ENCODE peak calls at places on chromosome 17, in ten cellular contexts. I is suprapubic skin, B is ovary, O is bronchial epithelial cell, V is breast epithelium, N is heart left ventricle, Q is B cell, L is GM13976, A is cardiac fibroblast, S is IMR-90. J is an unnamed sample.

GRCh38 chr17:57357830-57358426 is 101.6 kb downstream of the MSI2 start:
- DNase-seq in I (no peak), B (no peak), O (peak), V (no peak), N (no peak), Q (no peak), L (no peak), A (no peak), S (no peak), J (no peak)

GRCh38 chr17:45312477-45313418 is 4.1 kb downstream of the MAP3K14 start:
- DNase-seq in I (no peak), B (no peak), O (peak), V (no peak), N (no peak), Q (peak), L (no peak), A (peak), S (no peak), J (no peak)

GRCh38 chr17:16425698-16426659 is 10.6 kb downstream of the TRPV2 start:
- DNase-seq in I (no peak), B (no peak), O (no peak), V (no peak), N (no peak), Q (no peak), L (no peak), A (no peak), S (no peak), J (no peak)

GRCh38 chr17:39737761-39738567 is at the start of gene GRB7:
- DNase-seq in I (no peak), B (no peak), O (peak), V (peak), N (no peak), Q (no peak), L (peak), A (no peak), S (no peak), J (no peak)

GRCh38 chr17:81000631-81001357 is 9.2 kb downstream of the CHMP6 start:
- DNase-seq in I (no peak), B (peak), O (no peak), V (no peak), N (no peak), Q (no peak), L (peak), A (no peak), S (no peak), J (no peak)

GRCh38 chr17:68456529-68457167 is 648 bp downstream of the WIPI1 start:
- DNase-seq in I (peak), B (peak), O (peak), V (peak), N (peak), Q (no peak), L (peak), A (peak), S (peak), J (no peak)

GRCh38 chr17:19461681-19462080 is 50.6 kb downstream of the RNF112 start:
- DNase-seq in I (peak), B (no peak), O (no peak), V (no peak), N (no peak), Q (no peak), L (no peak), A (no peak), S (no peak), J (no peak)

GRCh38 chr17:29847527-29847931 is 82.5 kb downstream of the SSH2 start:
- DNase-seq in I (no peak), B (no peak), O (no peak), V (no peak), N (no peak), Q (no peak), L (no peak), A (peak), S (no peak), J (no peak)

GRCh38 chr17:30323895-30324319 is 9.9 kb downstream of the TMIGD1 start:
- DNase-seq in I (no peak), B (no peak), O (peak), V (no peak), N (no peak), Q (no peak), L (peak), A (peak), S (no peak), J (no peak)

GRCh38 chr17:66724581-66725341 is 110.2 kb upstream of the CACNG5 start:
- DNase-seq in I (peak), B (no peak), O (no peak), V (no peak), N (peak), Q (no peak), L (no peak), A (peak), S (peak), J (no peak)

GRCh38 chr17:59355695-59356323 is 24.4 kb downstream of the YPEL2 start:
- DNase-seq in I (no peak), B (no peak), O (no peak), V (no peak), N (no peak), Q (no peak), L (no peak), A (no peak), S (no peak), J (no peak)

GRCh38 chr17:28467456-28468025 is 5.9 kb upstream of the SLC13A2 start:
- DNase-seq in I (peak), B (no peak), O (peak), V (no peak), N (no peak), Q (no peak), L (no peak), A (peak), S (peak), J (no peak)

GRCh38 chr17:29682987-29683386 is 60.3 kb upstream of the CORO6 start:
- DNase-seq in I (no peak), B (no peak), O (no peak), V (no peak), N (peak), Q (no peak), L (no peak), A (no peak), S (no peak), J (no peak)

GRCh38 chr17:44828919-44829557 is 1.0 kb downstream of the GJC1 start:
- DNase-seq in I (no peak), B (peak), O (peak), V (no peak), N (no peak), Q (no peak), L (no peak), A (peak), S (no peak), J (no peak)

GRCh38 chr17:73768691-73769090 is 124.4 kb upstream of the SDK2 start:
- DNase-seq in I (no peak), B (no peak), O (no peak), V (no peak), N (no peak), Q (no peak), L (no peak), A (no peak), S (no peak), J (no peak)

GRCh38 chr17:67202503-67202902 is 42.5 kb downstream of the HELZ start:
- DNase-seq in I (no peak), B (no peak), O (no peak), V (no peak), N (no peak), Q (no peak), L (no peak), A (no peak), S (no peak), J (no peak)

GRCh38 chr17:10210151-10210574 is 11.8 kb upstream of the GAS7 start:
- DNase-seq in I (no peak), B (no peak), O (peak), V (no peak), N (no peak), Q (no peak), L (no peak), A (no peak), S (peak), J (no peak)

GRCh38 chr17:81277421-81277820 is 17.7 kb downstream of the SLC38A10 start:
- DNase-seq in I (no peak), B (peak), O (no peak), V (no peak), N (peak), Q (no peak), L (no peak), A (no peak), S (peak), J (no peak)

GRCh38 chr17:51706098-51706497 is 445.8 kb downstream of the UTP18 start:
- DNase-seq in I (no peak), B (no peak), O (no peak), V (no peak), N (no peak), Q (no peak), L (no peak), A (no peak), S (no peak), J (no peak)

GRCh38 chr17:38338053-38338452 is 5.7 kb downstream of the GPR179 start:
- DNase-seq in I (no peak), B (no peak), O (no peak), V (no peak), N (no peak), Q (no peak), L (no peak), A (no peak), S (no peak), J (no peak)

GRCh38 chr17:28536532-28537218 is 15.7 kb downstream of the UNC119 start:
- DNase-seq in I (no peak), B (no peak), O (no peak), V (no peak), N (no peak), Q (no peak), L (no peak), A (no peak), S (no peak), J (no peak)

GRCh38 chr17:49862781-49863331 is 15.0 kb upstream of the TAC4 start:
- DNase-seq in I (no peak), B (no peak), O (no peak), V (no peak), N (no peak), Q (no peak), L (no peak), A (no peak), S (no peak), J (no peak)

GRCh38 chr17:45229681-45230409 is 8.2 kb downstream of the FMNL1 start:
- DNase-seq in I (no peak), B (no peak), O (no peak), V (no peak), N (no peak), Q (peak), L (peak), A (no peak), S (no peak), J (peak)

GRCh38 chr17:57892820-57893595 is 43.2 kb upstream of the MRPS23 start:
- DNase-seq in I (peak), B (peak), O (peak), V (peak), N (peak), Q (no peak), L (no peak), A (peak), S (peak), J (peak)

GRCh38 chr17:81419333-81419885 is 24.2 kb downstream of the BAHCC1 start:
- DNase-seq in I (no peak), B (peak), O (peak), V (peak), N (peak), Q (no peak), L (no peak), A (peak), S (peak), J (no peak)

GRCh38 chr17:7176107-7176851 is 2.9 kb downstream of the ASGR1 start:
- DNase-seq in I (no peak), B (no peak), O (no peak), V (no peak), N (no peak), Q (no peak), L (peak), A (no peak), S (no peak), J (no peak)

GRCh38 chr17:70987867-70988340 is 818.6 kb downstream of the KCNJ2 start:
- DNase-seq in I (no peak), B (no peak), O (no peak), V (no peak), N (no peak), Q (no peak), L (no peak), A (no peak), S (no peak), J (no peak)

GRCh38 chr17:42608692-42609181 is 437 bp downstream of the RETREG3 start:
- DNase-seq in I (no peak), B (no peak), O (no peak), V (no peak), N (peak), Q (no peak), L (no peak), A (no peak), S (no peak), J (peak)

GRCh38 chr17:55420067-55420775 is 1.4 kb downstream of the MMD start:
- DNase-seq in I (no peak), B (no peak), O (no peak), V (no peak), N (no peak), Q (peak), L (peak), A (no peak), S (no peak), J (no peak)

GRCh38 chr17:40323731-40324650 is 15.0 kb downstream of the RARA start:
- DNase-seq in I (peak), B (peak), O (no peak), V (no peak), N (peak), Q (peak), L (no peak), A (peak), S (peak), J (peak)

GRCh38 chr17:57986841-57987581 is 1.0 kb downstream of the VEZF1 start:
- DNase-seq in I (no peak), B (peak), O (peak), V (no peak), N (peak), Q (no peak), L (no peak), A (peak), S (peak), J (peak)

GRCh38 chr17:81253358-81254131 is 14.4 kb downstream of the NDUFAF8 start:
- DNase-seq in I (no peak), B (no peak), O (peak), V (no peak), N (no peak), Q (peak), L (peak), A (peak), S (peak), J (peak)

GRCh38 chr17:63932008-63932561 is at the start of gene CD79B:
- DNase-seq in I (no peak), B (no peak), O (no peak), V (no peak), N (no peak), Q (peak), L (peak), A (no peak), S (no peak), J (peak)

GRCh38 chr17:72734611-72735010 is 357.9 kb downstream of the SLC39A11 start:
- DNase-seq in I (no peak), B (no peak), O (no peak), V (no peak), N (no peak), Q (no peak), L (no peak), A (no peak), S (no peak), J (no peak)

GRCh38 chr17:75584358-75585175 is 3.0 kb upstream of the MYO15B start:
- DNase-seq in I (no peak), B (no peak), O (no peak), V (no peak), N (no peak), Q (no peak), L (no peak), A (no peak), S (no peak), J (no peak)

GRCh38 chr17:7015587-7016020 is 3.2 kb downstream of the RNASEK start:
- DNase-seq in I (no peak), B (peak), O (no peak), V (no peak), N (no peak), Q (peak), L (no peak), A (no peak), S (no peak), J (no peak)

GRCh38 chr17:27157297-27157696 is 136.6 kb upstream of the WSB1 start:
- DNase-seq in I (peak), B (no peak), O (no peak), V (no peak), N (no peak), Q (no peak), L (no peak), A (no peak), S (no peak), J (no peak)

DNA sequence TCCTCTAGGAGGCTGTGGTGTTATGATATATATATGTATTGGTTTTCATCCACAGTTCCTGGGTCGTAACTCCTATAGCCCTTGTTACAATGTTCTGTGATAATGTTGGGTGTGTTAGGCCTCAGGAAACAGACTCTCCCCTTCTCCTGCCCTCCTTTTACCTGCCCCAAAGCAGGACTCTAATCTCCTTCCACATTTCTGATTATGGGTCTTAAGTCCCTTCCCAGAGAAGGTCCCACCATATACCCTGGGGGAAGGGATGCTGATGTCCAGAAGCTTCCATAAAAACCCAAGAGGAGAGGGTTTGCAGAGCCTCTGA is 450 bp upstream of the C1QBP start:
- DNase-seq in I (no peak), B (no peak), O (no peak), V (no peak), N (no peak), Q (no peak), L (no peak), A (no peak), S (no peak), J (no peak)
- TF ChIP-seq CTCF in I (peak), B (no peak), O (no peak), V (peak), N (peak), Q (peak), L (no peak), A (no peak), S (no peak), J (peak)

GRCh38 chr17:13931111-13931526 is 138.2 kb upstream of the COX10 start:
- DNase-seq in I (no peak), B (no peak), O (peak), V (no peak), N (peak), Q (peak), L (no peak), A (peak), S (peak), J (no peak)

GRCh38 chr17:13922885-13923284 is 146.4 kb upstream of the COX10 start:
- DNase-seq in I (no peak), B (no peak), O (no peak), V (no peak), N (no peak), Q (no peak), L (no peak), A (no peak), S (no peak), J (no peak)

GRCh38 chr17:13920413-13920812 is 148.9 kb upstream of the COX10 start:
- DNase-seq in I (no peak), B (no peak), O (no peak), V (no peak), N (no peak), Q (no peak), L (no peak), A (no peak), S (no peak), J (no peak)

GRCh38 chr17:13921841-13922776 is 147.2 kb upstream of the COX10 start:
- DNase-seq in I (no peak), B (no peak), O (no peak), V (no peak), N (no peak), Q (no peak), L (no peak), A (no peak), S (no peak), J (no peak)

GRCh38 chr17:13925579-13925978 is 143.7 kb upstream of the COX10 start:
- DNase-seq in I (no peak), B (no peak), O (no peak), V (no peak), N (no peak), Q (no peak), L (no peak), A (no peak), S (no peak), J (no peak)
- TF ChIP-seq CTCF in I (no peak), B (no peak), O (no peak), V (no peak), N (no peak), Q (peak), L (no peak), A (no peak), S (peak), J (no peak)

DNA sequence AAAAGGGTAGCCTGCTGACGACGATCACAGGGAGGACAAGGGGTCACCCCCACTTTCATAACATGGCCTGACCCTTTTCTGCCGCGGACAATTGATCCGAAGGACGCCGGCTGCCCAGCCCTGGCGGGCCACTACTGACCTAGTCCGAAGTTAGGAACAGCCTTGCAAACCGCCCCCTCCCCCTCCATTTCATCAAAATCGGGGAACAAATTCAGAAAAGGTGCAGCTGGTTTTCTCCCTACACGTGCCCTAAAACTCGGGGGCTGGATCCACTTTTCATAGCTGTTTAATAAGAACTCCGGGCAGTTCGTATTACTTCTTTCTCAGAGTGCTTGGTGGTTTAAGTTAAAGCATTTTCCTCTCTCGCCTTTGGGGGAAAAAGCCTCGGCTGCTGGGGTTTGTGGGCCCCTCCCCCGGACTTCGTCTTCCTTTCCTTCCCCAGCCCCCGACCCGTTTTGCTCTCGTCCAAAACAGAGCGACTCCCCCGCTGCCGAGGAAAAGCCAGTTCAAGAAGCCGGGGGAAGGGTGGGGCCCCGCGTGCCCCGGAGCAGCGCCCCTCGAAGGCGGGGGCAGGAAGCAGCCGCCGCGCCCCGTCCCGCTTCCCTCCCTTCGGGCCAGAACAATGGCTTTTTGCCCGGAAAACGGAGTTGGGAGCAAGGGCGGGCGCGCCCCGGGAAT is 643 bp upstream of the CBX2 start:
- DNase-seq in I (no peak), B (peak), O (no peak), V (no peak), N (peak), Q (no peak), L (peak), A (peak), S (peak), J (no peak)
- TF ChIP-seq CTCF in I (peak), B (no peak), O (peak), V (no peak), N (peak), Q (no peak), L (no peak), A (peak), S (peak), J (no peak)

GRCh38 chr17:34562387-34562786 is 17.0 kb upstream of the TMEM132E start:
- DNase-seq in I (no peak), B (no peak), O (peak), V (no peak), N (no peak), Q (no peak), L (no peak), A (no peak), S (no peak), J (no peak)
- TF ChIP-seq CTCF in I (peak), B (no peak), O (no peak), V (no peak), N (peak), Q (peak), L (no peak), A (peak), S (peak), J (peak)

GRCh38 chr17:48011405-48012150 is 26.0 kb downstream of the COPZ2 start:
- DNase-seq in I (no peak), B (no peak), O (peak), V (no peak), N (no peak), Q (peak), L (peak), A (peak), S (peak), J (no peak)
- TF ChIP-seq CTCF in I (peak), B (no peak), O (peak), V (peak), N (peak), Q (peak), L (peak), A (peak), S (peak), J (no peak)

GRCh38 chr17:43648916-43649315 is 12.8 kb downstream of the MEOX1 start:
- DNase-seq in I (no peak), B (no peak), O (no peak), V (no peak), N (no peak), Q (no peak), L (no peak), A (no peak), S (no peak), J (no peak)

GRCh38 chr17:43644081-43644480 is 17.6 kb downstream of the MEOX1 start:
- DNase-seq in I (no peak), B (no peak), O (no peak), V (no peak), N (no peak), Q (no peak), L (no peak), A (no peak), S (no peak), J (no peak)

GRCh38 chr17:43641416-43641815 is 20.3 kb downstream of the MEOX1 start:
- DNase-seq in I (no peak), B (peak), O (no peak), V (no peak), N (peak), Q (no peak), L (no peak), A (no peak), S (no peak), J (no peak)

GRCh38 chr17:43645450-43645764 is 16.3 kb downstream of the MEOX1 start:
- DNase-seq in I (no peak), B (no peak), O (no peak), V (no peak), N (no peak), Q (no peak), L (no peak), A (no peak), S (no peak), J (no peak)

GRCh38 chr17:43645765-43646481 is 15.8 kb downstream of the MEOX1 start:
- DNase-seq in I (peak), B (peak), O (no peak), V (peak), N (peak), Q (no peak), L (no peak), A (peak), S (no peak), J (no peak)
- TF ChIP-seq CTCF in I (no peak), B (no peak), O (no peak), V (no peak), N (no peak), Q (no peak), L (no peak), A (no peak), S (no peak), J (no peak)

J was measured in natural killer cell.